ENCODE peak calls at places on chromosomes 12 and 14, in eight cellular contexts. One of them, this sample, is unnamed.

GRCh38 chr12:98895086-98895651 is 250.1 kb downstream of the APAF1 start:
- DNase-seq in cardiac fibroblast: no peak
- DNase-seq in GM12865: no peak
- DNase-seq in AG09309: no peak
- DNase-seq in kidney epithelial cell: no peak
- DNase-seq in fibroblast of lung: no peak
- DNase-seq in WERI-Rb-1: peak; percentile 44
- DNase-seq in body of pancreas: no peak
- DNase-seq in this sample: no peak

GRCh38 chr14:61526405-61527312 is 168.7 kb upstream of the HIF1A start:
- DNase-seq in cardiac fibroblast: peak; percentile 36
- DNase-seq in GM12865: no peak
- DNase-seq in AG09309: no peak
- DNase-seq in kidney epithelial cell: no peak
- DNase-seq in fibroblast of lung: no peak
- DNase-seq in WERI-Rb-1: no peak
- DNase-seq in body of pancreas: peak; percentile 96
- DNase-seq in this sample: no peak

GRCh38 chr12:107207931-107208515 is 114.7 kb upstream of the CRY1 start:
- DNase-seq in cardiac fibroblast: peak; percentile 2
- DNase-seq in GM12865: no peak
- DNase-seq in AG09309: no peak
- DNase-seq in kidney epithelial cell: no peak
- DNase-seq in fibroblast of lung: no peak
- DNase-seq in WERI-Rb-1: no peak
- DNase-seq in body of pancreas: no peak
- DNase-seq in this sample: no peak

GRCh38 chr12:65269603-65270002 is 8.9 kb upstream of the MSRB3 start:
- DNase-seq in cardiac fibroblast: peak; percentile 20
- DNase-seq in GM12865: no peak
- DNase-seq in AG09309: no peak
- DNase-seq in kidney epithelial cell: no peak
- DNase-seq in fibroblast of lung: peak; percentile 6
- DNase-seq in WERI-Rb-1: no peak
- DNase-seq in body of pancreas: no peak
- DNase-seq in this sample: no peak

GRCh38 chr14:94903338-94903737 is 133.4 kb upstream of the GSC start:
- DNase-seq in cardiac fibroblast: no peak
- DNase-seq in GM12865: no peak
- DNase-seq in AG09309: no peak
- DNase-seq in kidney epithelial cell: no peak
- DNase-seq in fibroblast of lung: no peak
- DNase-seq in WERI-Rb-1: no peak
- DNase-seq in body of pancreas: no peak
- DNase-seq in this sample: no peak

GRCh38 chr12:67671892-67672291 is 23.3 kb downstream of the DYRK2 start:
- DNase-seq in cardiac fibroblast: no peak
- DNase-seq in GM12865: no peak
- DNase-seq in AG09309: no peak
- DNase-seq in kidney epithelial cell: no peak
- DNase-seq in fibroblast of lung: no peak
- DNase-seq in WERI-Rb-1: no peak
- DNase-seq in body of pancreas: peak; percentile 53
- DNase-seq in this sample: no peak

GRCh38 chr14:69612759-69613145 is 1.4 kb downstream of the SUSD6 start:
- DNase-seq in cardiac fibroblast: peak; percentile 31
- DNase-seq in GM12865: no peak
- DNase-seq in AG09309: no peak
- DNase-seq in kidney epithelial cell: no peak
- DNase-seq in fibroblast of lung: no peak
- DNase-seq in WERI-Rb-1: no peak
- DNase-seq in body of pancreas: no peak
- DNase-seq in this sample: peak; percentile 16

GRCh38 chr14:48349689-48350088 is 674.3 kb upstream of the MDGA2 start:
- DNase-seq in cardiac fibroblast: no peak
- DNase-seq in GM12865: no peak
- DNase-seq in AG09309: no peak
- DNase-seq in kidney epithelial cell: no peak
- DNase-seq in fibroblast of lung: no peak
- DNase-seq in WERI-Rb-1: no peak
- DNase-seq in body of pancreas: no peak
- DNase-seq in this sample: peak; percentile 1

GRCh38 chr14:62209287-62209899 is 447.2 kb downstream of the SNAPC1 start:
- DNase-seq in cardiac fibroblast: peak; percentile 91
- DNase-seq in GM12865: no peak
- DNase-seq in AG09309: peak; percentile 35
- DNase-seq in kidney epithelial cell: no peak
- DNase-seq in fibroblast of lung: peak; percentile 92
- DNase-seq in WERI-Rb-1: no peak
- DNase-seq in body of pancreas: no peak
- DNase-seq in this sample: peak; percentile 90

GRCh38 chr12:6925543-6926279 is 2.0 kb upstream of the ATN1 start:
- DNase-seq in cardiac fibroblast: peak; percentile 95
- DNase-seq in GM12865: no peak
- DNase-seq in AG09309: peak; percentile 72
- DNase-seq in kidney epithelial cell: peak; percentile 77
- DNase-seq in fibroblast of lung: peak; percentile 92
- DNase-seq in WERI-Rb-1: no peak
- DNase-seq in body of pancreas: peak; percentile 87
- DNase-seq in this sample: peak; percentile 90

GRCh38 chr12:52873513-52873831 is 24.7 kb upstream of the KRT78 start:
- DNase-seq in cardiac fibroblast: no peak
- DNase-seq in GM12865: no peak
- DNase-seq in AG09309: no peak
- DNase-seq in kidney epithelial cell: no peak
- DNase-seq in fibroblast of lung: no peak
- DNase-seq in WERI-Rb-1: no peak
- DNase-seq in body of pancreas: no peak
- DNase-seq in this sample: no peak

GRCh38 chr12:52876371-52876770 is 27.6 kb upstream of the KRT78 start:
- DNase-seq in cardiac fibroblast: no peak
- DNase-seq in GM12865: no peak
- DNase-seq in AG09309: no peak
- DNase-seq in kidney epithelial cell: no peak
- DNase-seq in fibroblast of lung: no peak
- DNase-seq in WERI-Rb-1: no peak
- DNase-seq in body of pancreas: no peak
- DNase-seq in this sample: no peak

GRCh38 chr12:52873832-52874572 is 25.2 kb upstream of the KRT78 start:
- DNase-seq in cardiac fibroblast: peak; percentile 94
- DNase-seq in GM12865: no peak
- DNase-seq in AG09309: peak; percentile 52
- DNase-seq in kidney epithelial cell: peak; percentile 61
- DNase-seq in fibroblast of lung: peak; percentile 88
- DNase-seq in WERI-Rb-1: peak; percentile 22
- DNase-seq in body of pancreas: peak; percentile 93
- DNase-seq in this sample: peak; percentile 93

GRCh38 chr12:52872644-52873384 is 24.0 kb upstream of the KRT78 start:
- DNase-seq in cardiac fibroblast: no peak
- DNase-seq in GM12865: no peak
- DNase-seq in AG09309: no peak
- DNase-seq in kidney epithelial cell: no peak
- DNase-seq in fibroblast of lung: no peak
- DNase-seq in WERI-Rb-1: no peak
- DNase-seq in body of pancreas: no peak
- DNase-seq in this sample: no peak

DNA sequence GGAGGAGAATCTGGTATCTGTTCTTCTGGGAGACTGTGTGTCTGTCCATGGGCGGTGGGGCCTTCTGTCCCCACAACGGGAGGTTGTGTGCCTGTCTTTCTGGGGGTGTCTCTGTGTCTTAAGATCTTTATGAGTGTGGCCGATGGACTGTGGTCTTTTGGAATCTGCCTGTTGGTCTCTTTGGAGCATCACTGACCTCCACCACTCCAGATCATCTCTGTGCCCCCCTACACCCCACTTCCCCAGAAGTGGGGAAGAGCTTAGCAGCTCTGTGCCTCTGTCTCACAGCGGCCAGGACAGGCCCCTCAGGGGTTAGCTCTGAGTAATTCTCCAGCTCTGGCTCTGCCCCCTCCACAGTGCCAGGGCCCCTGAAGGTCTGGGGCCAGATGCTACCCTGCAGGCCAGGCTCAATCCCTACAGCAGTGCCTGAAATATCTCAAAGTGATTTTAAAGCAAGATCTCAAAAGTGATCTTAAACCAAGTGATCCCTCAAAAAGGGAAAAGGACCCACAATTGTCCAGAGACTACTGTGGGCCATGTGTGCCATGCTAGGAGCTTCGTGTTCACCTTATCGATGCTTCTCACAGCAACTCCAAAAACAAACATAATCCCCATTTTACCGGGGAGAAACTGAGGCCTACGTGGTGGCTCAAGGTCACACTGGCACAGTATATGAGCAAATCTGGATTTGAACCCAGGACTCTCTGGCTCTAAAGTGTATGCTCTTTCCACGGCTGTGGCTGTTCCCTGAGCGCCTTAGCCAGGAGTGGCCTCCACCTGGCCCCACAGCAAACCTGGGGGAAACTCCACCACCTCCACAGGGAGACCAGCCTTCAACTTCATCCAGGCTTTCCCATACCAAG is 26.0 kb upstream of the KRT78 start:
- DNase-seq in cardiac fibroblast: peak; percentile 30
- DNase-seq in GM12865: no peak
- DNase-seq in AG09309: no peak
- DNase-seq in kidney epithelial cell: no peak
- DNase-seq in fibroblast of lung: no peak
- DNase-seq in WERI-Rb-1: no peak
- DNase-seq in body of pancreas: no peak
- DNase-seq in this sample: no peak
- H3K4me3 ChIP-seq in cardiac fibroblast: no peak overlapping the region
- H3K4me3 ChIP-seq in GM12865: no peak overlapping the region
- H3K4me3 ChIP-seq in AG09309: no peak overlapping the region
- H3K4me3 ChIP-seq in kidney epithelial cell: no peak overlapping the region
- H3K4me3 ChIP-seq in fibroblast of lung: no peak overlapping the region
- H3K4me3 ChIP-seq in WERI-Rb-1: no peak overlapping the region
- H3K4me3 ChIP-seq in body of pancreas: no peak overlapping the region
- H3K4me3 ChIP-seq in this sample: peak overlapping the region; percentile 19

DNA sequence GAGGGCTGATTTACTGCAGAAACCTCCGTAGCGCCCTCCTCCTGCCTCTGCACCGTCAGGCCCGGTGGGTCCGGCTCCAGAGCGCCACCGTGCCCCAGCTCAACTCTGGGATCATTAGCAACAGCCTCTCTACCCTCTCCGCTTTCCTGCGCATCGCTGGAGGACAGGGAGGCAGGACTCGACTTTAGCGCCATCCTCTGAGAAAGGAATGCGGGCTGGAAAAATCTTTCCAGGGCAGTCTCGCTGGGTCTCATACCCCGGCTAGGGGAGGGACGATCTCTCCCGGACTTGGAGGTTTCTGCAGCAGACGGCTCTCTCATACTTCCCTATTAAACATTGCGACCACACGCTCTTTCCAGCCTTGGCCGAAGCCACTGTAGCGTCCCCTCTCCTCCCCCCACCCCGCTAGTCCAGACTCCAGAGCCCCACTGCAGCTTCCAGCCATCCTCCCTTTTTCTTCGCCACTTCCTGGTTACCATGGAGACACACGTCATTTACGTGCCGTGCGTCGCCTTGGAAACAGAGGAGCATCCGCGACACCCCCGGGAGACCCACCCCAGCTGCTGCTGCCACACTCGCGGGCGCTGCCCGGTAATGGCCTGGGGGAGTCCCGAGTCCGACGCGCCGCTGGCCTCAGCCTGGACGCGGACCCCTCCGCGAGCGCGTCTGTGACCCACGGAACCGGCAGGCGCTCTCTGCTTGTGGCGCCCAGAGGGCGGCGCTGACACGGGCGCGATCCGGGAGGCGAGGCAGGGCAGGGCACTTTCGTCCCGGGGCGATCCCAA is at the start of gene CCDC184:
- DNase-seq in cardiac fibroblast: peak; percentile 84
- DNase-seq in GM12865: peak; percentile 81
- DNase-seq in AG09309: no peak
- DNase-seq in kidney epithelial cell: no peak
- DNase-seq in fibroblast of lung: peak; percentile 80
- DNase-seq in WERI-Rb-1: peak; percentile 64
- DNase-seq in body of pancreas: peak; percentile 61
- DNase-seq in this sample: peak; percentile 71
- TF ChIP-seq CTCF in cardiac fibroblast: peak; percentile 35
- TF ChIP-seq CTCF in GM12865: peak; percentile 51
- TF ChIP-seq CTCF in AG09309: peak; percentile 41
- TF ChIP-seq CTCF in kidney epithelial cell: peak; percentile 23
- TF ChIP-seq CTCF in fibroblast of lung: peak; percentile 46
- TF ChIP-seq CTCF in WERI-Rb-1: peak; percentile 68
- TF ChIP-seq CTCF in body of pancreas: peak; percentile 8
- TF ChIP-seq CTCF in this sample: peak; percentile 19

DNA sequence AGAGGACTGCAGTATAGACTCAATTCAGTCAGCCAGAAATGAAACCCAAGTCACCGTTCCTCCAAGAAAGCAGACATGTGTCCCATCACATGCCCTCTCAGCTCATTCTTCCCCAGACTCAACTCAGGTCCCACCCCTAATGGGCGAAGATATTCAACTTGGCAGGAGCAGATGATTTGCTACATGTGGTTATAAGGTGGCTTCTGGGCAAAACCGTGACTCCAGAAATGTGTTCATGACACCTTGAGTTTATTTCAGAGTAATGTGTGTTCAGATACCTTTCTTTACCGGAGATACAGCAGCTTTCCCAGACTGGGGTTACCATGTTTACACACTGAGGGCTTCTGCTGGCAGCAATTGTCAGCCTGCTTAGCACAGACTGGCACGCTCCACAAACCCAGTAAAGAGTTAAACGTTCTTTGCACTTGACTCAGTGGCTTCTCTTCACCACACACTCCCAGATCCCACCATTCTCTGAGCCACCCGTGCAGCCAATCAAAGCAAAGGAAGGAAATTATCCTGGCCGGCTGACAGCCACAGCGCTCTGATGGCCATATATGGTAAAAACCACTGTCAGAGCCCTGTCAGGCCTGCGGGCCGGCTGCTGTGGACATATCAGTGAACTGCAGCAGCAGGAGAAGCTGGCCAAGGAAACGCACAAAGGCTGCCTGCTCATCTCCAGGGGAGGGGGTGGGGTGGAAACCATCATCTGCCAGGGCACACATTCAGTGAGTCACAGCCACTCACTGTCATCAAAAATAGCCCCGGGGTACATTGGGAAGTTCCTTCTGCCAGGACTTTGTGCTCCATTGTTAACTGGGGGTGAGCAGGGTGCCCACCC is 39.9 kb downstream of the CORO1C start:
- DNase-seq in cardiac fibroblast: peak; percentile 99
- DNase-seq in GM12865: peak; percentile 94
- DNase-seq in AG09309: peak; percentile 98
- DNase-seq in kidney epithelial cell: peak; percentile 96
- DNase-seq in fibroblast of lung: peak; percentile 99
- DNase-seq in WERI-Rb-1: peak; percentile 88
- DNase-seq in body of pancreas: peak; percentile 85
- DNase-seq in this sample: peak; percentile 99
- H3K4me3 ChIP-seq in cardiac fibroblast: peak overlapping the region; percentile 19
- H3K4me3 ChIP-seq in GM12865: peak overlapping the region; percentile 66
- H3K4me3 ChIP-seq in AG09309: peak overlapping the region; percentile 32
- H3K4me3 ChIP-seq in kidney epithelial cell: no peak overlapping the region
- H3K4me3 ChIP-seq in fibroblast of lung: peak overlapping the region; percentile 51
- H3K4me3 ChIP-seq in WERI-Rb-1: no peak overlapping the region
- H3K4me3 ChIP-seq in body of pancreas: no peak overlapping the region
- H3K4me3 ChIP-seq in this sample: peak overlapping the region; percentile 18

DNA sequence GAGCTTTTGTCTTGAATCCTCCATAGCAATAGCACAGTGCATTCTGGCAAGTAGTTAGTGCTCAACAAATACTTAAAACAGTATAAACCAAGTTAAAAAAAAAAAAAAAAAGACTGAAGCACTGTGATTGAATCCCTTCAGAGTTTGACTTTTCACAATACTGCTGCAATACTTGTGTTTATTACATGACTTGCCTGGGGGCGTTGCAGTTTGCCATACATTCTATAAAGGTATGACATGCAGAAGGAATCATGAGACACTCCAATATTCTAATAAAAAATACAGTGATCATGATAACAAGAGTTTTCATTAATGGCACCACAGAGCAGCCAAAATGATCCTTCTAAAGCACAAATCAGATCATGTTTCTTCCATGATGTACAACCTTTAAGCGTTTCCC is 205.0 kb upstream of the CDKN3 start:
- DNase-seq in cardiac fibroblast: no peak
- DNase-seq in GM12865: no peak
- DNase-seq in AG09309: no peak
- DNase-seq in kidney epithelial cell: no peak
- DNase-seq in fibroblast of lung: no peak
- DNase-seq in WERI-Rb-1: no peak
- DNase-seq in body of pancreas: no peak
- DNase-seq in this sample: no peak
- TF ChIP-seq CTCF in cardiac fibroblast: no peak
- TF ChIP-seq CTCF in GM12865: no peak
- TF ChIP-seq CTCF in AG09309: no peak
- TF ChIP-seq CTCF in kidney epithelial cell: no peak
- TF ChIP-seq CTCF in fibroblast of lung: no peak
- TF ChIP-seq CTCF in WERI-Rb-1: no peak
- TF ChIP-seq CTCF in body of pancreas: no peak
- TF ChIP-seq CTCF in this sample: no peak